ENCODE peak calls at places on chromosomes 11 and 22, in nine cellular contexts. U is neural crest cell; S is breast epithelium; O is CD8-positive, alpha-beta T cell; I is NCI-H2171; T is uterus; W is activated CD4-positive, CD25-positive, alpha-beta regulatory T cell; F is body of pancreas; X is MM.1S. L is an unnamed sample.

GRCh38 chr11:128398517-128399152 is 188.7 kb downstream of the ETS1 start:
- DNase-seq in U (no peak), S (no peak), O (no peak), I (no peak), T (no peak), W (no peak), F (no peak), X (no peak), L (no peak)

GRCh38 chr11:62726156-62727006 is 876 bp downstream of the HNRNPUL2 start:
- DNase-seq in U (no peak), S (no peak), O (no peak), I (no peak), T (peak), W (peak), F (peak), X (no peak), L (no peak)

GRCh38 chr11:111461460-111462240 is 50.5 kb downstream of the BTG4 start:
- DNase-seq in U (no peak), S (no peak), O (no peak), I (no peak), T (no peak), W (no peak), F (no peak), X (no peak), L (no peak)

GRCh38 chr11:102940714-102941588 is 14.6 kb downstream of the MMP13 start:
- DNase-seq in U (peak), S (no peak), O (peak), I (no peak), T (no peak), W (no peak), F (peak), X (peak), L (peak)

GRCh38 chr11:122843281-122844150 is 5.2 kb downstream of the CRTAM start:
- DNase-seq in U (no peak), S (no peak), O (peak), I (no peak), T (no peak), W (no peak), F (no peak), X (no peak), L (no peak)

GRCh38 chr11:75475767-75476650 is 43.0 kb upstream of the KLHL35 start:
- DNase-seq in U (no peak), S (no peak), O (no peak), I (no peak), T (peak), W (no peak), F (peak), X (no peak), L (no peak)

GRCh38 chr11:87754685-87755084 is 420.6 kb downstream of the RAB38 start:
- DNase-seq in U (no peak), S (no peak), O (no peak), I (no peak), T (no peak), W (no peak), F (no peak), X (no peak), L (no peak)

GRCh38 chr11:64103377-64103985 is 62.4 kb downstream of the MACROD1 start:
- DNase-seq in U (no peak), S (no peak), O (no peak), I (peak), T (no peak), W (no peak), F (no peak), X (no peak), L (no peak)

GRCh38 chr11:44066732-44067131 is 662 bp downstream of the ACCS start:
- DNase-seq in U (no peak), S (no peak), O (no peak), I (no peak), T (peak), W (no peak), F (peak), X (no peak), L (peak)

GRCh38 chr11:69920500-69921428 is 101.5 kb upstream of the FGF3 start:
- DNase-seq in U (no peak), S (peak), O (no peak), I (no peak), T (peak), W (no peak), F (no peak), X (no peak), L (no peak)

GRCh38 chr11:112656772-112657428 is 304.3 kb upstream of the NCAM1 start:
- DNase-seq in U (no peak), S (no peak), O (no peak), I (no peak), T (no peak), W (no peak), F (no peak), X (no peak), L (no peak)

GRCh38 chr22:38125731-38126344 is 15.4 kb upstream of the BAIAP2L2 start:
- DNase-seq in U (no peak), S (no peak), O (no peak), I (no peak), T (no peak), W (no peak), F (no peak), X (no peak), L (no peak)

GRCh38 chr22:21632237-21632895 is at the start of gene CCDC116:
- DNase-seq in U (no peak), S (no peak), O (peak), I (no peak), T (no peak), W (peak), F (no peak), X (no peak), L (no peak)

GRCh38 chr11:1928038-1928890 is 8.8 kb downstream of the TNNT3 start:
- DNase-seq in U (no peak), S (no peak), O (no peak), I (no peak), T (peak), W (no peak), F (no peak), X (no peak), L (no peak)

GRCh38 chr22:19709063-19709769 is 5.1 kb upstream of the SEPTIN5 start:
- DNase-seq in U (no peak), S (no peak), O (no peak), I (no peak), T (peak), W (no peak), F (no peak), X (no peak), L (no peak)

GRCh38 chr11:43955381-43956118 is 13.1 kb downstream of the C11orf96 start:
- DNase-seq in U (no peak), S (no peak), O (no peak), I (no peak), T (no peak), W (no peak), F (no peak), X (no peak), L (no peak)

GRCh38 chr22:29907753-29908515 is 25.0 kb downstream of the MTMR3 start:
- DNase-seq in U (no peak), S (peak), O (peak), I (peak), T (peak), W (no peak), F (peak), X (no peak), L (peak)

GRCh38 chr11:118522571-118523072 is 4.7 kb upstream of the TTC36 start:
- DNase-seq in U (no peak), S (no peak), O (no peak), I (no peak), T (no peak), W (no peak), F (peak), X (no peak), L (peak)

GRCh38 chr11:55793321-55793720 is 2.0 kb upstream of the OR5D14 start:
- DNase-seq in U (no peak), S (no peak), O (no peak), I (no peak), T (no peak), W (no peak), F (no peak), X (no peak), L (no peak)

GRCh38 chr11:25838918-25839611 is 492.9 kb upstream of the ANO3 start:
- DNase-seq in U (no peak), S (no peak), O (no peak), I (no peak), T (no peak), W (no peak), F (no peak), X (no peak), L (no peak)

GRCh38 chr11:19820100-19820499 is 107.5 kb downstream of the NAV2 start:
- DNase-seq in U (no peak), S (no peak), O (no peak), I (no peak), T (no peak), W (no peak), F (no peak), X (no peak), L (peak)

GRCh38 chr22:44448271-44448780 is 49.7 kb downstream of the RTL6 start:
- DNase-seq in U (no peak), S (no peak), O (no peak), I (peak), T (peak), W (no peak), F (peak), X (no peak), L (peak)

GRCh38 chr11:14409891-14410290 is 50.9 kb upstream of the RRAS2 start:
- DNase-seq in U (no peak), S (no peak), O (no peak), I (no peak), T (no peak), W (no peak), F (no peak), X (no peak), L (no peak)

GRCh38 chr11:41996558-41996957 is 537.1 kb upstream of the LRRC4C start:
- DNase-seq in U (no peak), S (no peak), O (no peak), I (no peak), T (no peak), W (no peak), F (no peak), X (no peak), L (no peak)

GRCh38 chr11:2800655-2801531 is 84.7 kb downstream of the CDKN1C start:
- DNase-seq in U (no peak), S (peak), O (peak), I (no peak), T (peak), W (no peak), F (peak), X (no peak), L (no peak)

GRCh38 chr22:36415415-36416168 is 27.8 kb upstream of the MYH9 start:
- DNase-seq in U (no peak), S (no peak), O (no peak), I (no peak), T (no peak), W (no peak), F (no peak), X (no peak), L (no peak)

GRCh38 chr22:24981066-24981465 is 28.6 kb downstream of the KIAA1671 start:
- DNase-seq in U (no peak), S (no peak), O (no peak), I (no peak), T (no peak), W (no peak), F (no peak), X (no peak), L (no peak)

GRCh38 chr11:7239877-7240276 is 11.8 kb upstream of the SYT9 start:
- DNase-seq in U (no peak), S (no peak), O (no peak), I (no peak), T (no peak), W (no peak), F (no peak), X (no peak), L (no peak)

GRCh38 chr11:4610258-4610935 is 2.4 kb upstream of the TRIM68 start:
- DNase-seq in U (no peak), S (no peak), O (no peak), I (no peak), T (no peak), W (no peak), F (no peak), X (peak), L (peak)

L was measured in mesenchymal stem cell.